ENCODE peak calls at places on chromosomes 12 and 14, in nine cellular contexts. H is endothelial cell; B is activated naive CD4-positive, alpha-beta T cell treated with anti-CD3 and anti-CD28 coated beads, Interleukin-2, amount 10 ng/mL, durations not matched to agents 7 days and 5 days; D is GM04504; C is A172; G is T1000; J is NCI-H146; V is lung; X is HCT116. N is an unnamed sample.

GRCh38 chr12:126424696-126425095 is 1359.5 kb downstream of the AACS start:
- DNase-seq in H (no peak), C (peak), B (no peak), X (no peak), G (no peak), D (no peak), J (no peak), V (no peak), N (peak)

GRCh38 chr12:25014961-25015360 is 66.1 kb upstream of the BCAT1 start:
- DNase-seq in X (no peak), V (no peak), D (no peak), H (no peak), G (no peak), J (no peak), B (no peak), C (no peak), N (peak)

GRCh38 chr12:109512608-109513007 is 35.2 kb downstream of the UBE3B start:
- DNase-seq in B (no peak), H (no peak), D (no peak), J (no peak), C (no peak), X (no peak), G (no peak), V (no peak), N (peak)

GRCh38 chr14:61927521-61927920 is 165.3 kb downstream of the SNAPC1 start:
- DNase-seq in C (peak), G (no peak), X (no peak), D (no peak), H (no peak), J (no peak), V (no peak), B (no peak), N (peak)

GRCh38 chr14:102223682-102224081 is 81.3 kb downstream of the MOK start:
- DNase-seq in X (no peak), G (no peak), D (no peak), J (no peak), B (no peak), V (no peak), H (no peak), C (no peak), N (no peak)

GRCh38 chr14:42556551-42556950 is 949.9 kb downstream of the LRFN5 start:
- DNase-seq in B (no peak), J (no peak), X (no peak), H (no peak), G (no peak), V (no peak), C (peak), D (no peak), N (no peak)

GRCh38 chr12:47082963-47083621 is 3.3 kb upstream of the AMIGO2 start:
- DNase-seq in X (no peak), V (no peak), H (no peak), C (peak), D (peak), G (peak), J (peak), B (no peak), N (peak)

GRCh38 chr12:98939350-98939749 is 294.3 kb downstream of the APAF1 start:
- DNase-seq in C (peak), V (no peak), J (no peak), H (peak), X (peak), B (no peak), G (no peak), D (peak), N (peak)

GRCh38 chr14:56811596-56812363 is 1.5 kb upstream of the OTX2 start:
- DNase-seq in J (no peak), D (no peak), B (no peak), V (no peak), H (peak), X (no peak), C (no peak), G (no peak), N (no peak)

GRCh38 chr12:9881246-9881645 is at the start of gene KLRF2:
- DNase-seq in J (no peak), G (no peak), V (no peak), D (no peak), B (no peak), C (no peak), H (no peak), X (no peak), N (no peak)

GRCh38 chr12:89636054-89636775 is 72.4 kb downstream of the ATP2B1 start:
- DNase-seq in C (no peak), G (no peak), X (no peak), B (no peak), H (no peak), J (no peak), V (no peak), D (peak), N (peak)

GRCh38 chr12:112303004-112303403 is 79.2 kb downstream of the HECTD4 start:
- DNase-seq in C (peak), H (no peak), D (peak), X (no peak), J (no peak), G (peak), V (no peak), B (peak), N (peak)

GRCh38 chr12:77591959-77592358 is 238.7 kb upstream of the NAV3 start:
- DNase-seq in G (no peak), V (no peak), B (no peak), C (no peak), X (no peak), J (peak), H (no peak), D (no peak), N (no peak)

GRCh38 chr12:63206908-63207307 is 55.9 kb upstream of the AVPR1A start:
- DNase-seq in J (no peak), H (no peak), C (no peak), B (no peak), X (no peak), D (peak), G (peak), V (no peak), N (peak)

GRCh38 chr12:75979181-75979580 is 52.4 kb downstream of the PHLDA1 start:
- DNase-seq in V (no peak), B (peak), X (no peak), G (no peak), J (no peak), D (no peak), C (peak), H (no peak), N (peak)

N was measured in iris pigment epithelial cell.